ENCODE peak calls at places on chromosomes 5 and 9, in eight cellular contexts. One of them, this sample, is unnamed.

GRCh38 chr9:37229882-37230482 is 109.6 kb downstream of the ZCCHC7 start:
- DNase-seq in activated B cell treated with CpG ODN at 0.5 μM for 24 hours: no peak
- DNase-seq in SK-N-DZ: no peak
- DNase-seq in T1000: no peak
- DNase-seq in stimulated activated CD8-positive, alpha-beta memory T cell treated with anti-CD3 and anti-CD28 coated beads, Interleukin-4, amount 100 ng/mL, for 48 hours: no peak
- DNase-seq in GM06990: no peak
- DNase-seq in NCI-H446: no peak
- DNase-seq in cardiac muscle cell: no peak
- DNase-seq in this sample: no peak

GRCh38 chr9:22117511-22118388 is 108.6 kb upstream of the CDKN2B start:
- DNase-seq in activated B cell treated with CpG ODN at 0.5 μM for 24 hours: no peak
- DNase-seq in SK-N-DZ: no peak
- DNase-seq in T1000: no peak
- DNase-seq in stimulated activated CD8-positive, alpha-beta memory T cell treated with anti-CD3 and anti-CD28 coated beads, Interleukin-4, amount 100 ng/mL, for 48 hours: no peak
- DNase-seq in GM06990: no peak
- DNase-seq in NCI-H446: no peak
- DNase-seq in cardiac muscle cell: no peak
- DNase-seq in this sample: no peak

GRCh38 chr5:6843335-6843734 is 130.1 kb downstream of the TENT4A start:
- DNase-seq in activated B cell treated with CpG ODN at 0.5 μM for 24 hours: no peak
- DNase-seq in SK-N-DZ: no peak
- DNase-seq in T1000: no peak
- DNase-seq in stimulated activated CD8-positive, alpha-beta memory T cell treated with anti-CD3 and anti-CD28 coated beads, Interleukin-4, amount 100 ng/mL, for 48 hours: no peak
- DNase-seq in GM06990: no peak
- DNase-seq in NCI-H446: no peak
- DNase-seq in cardiac muscle cell: no peak
- DNase-seq in this sample: no peak

GRCh38 chr9:95738438-95738837 is 137.1 kb upstream of the ERCC6L2 start:
- DNase-seq in activated B cell treated with CpG ODN at 0.5 μM for 24 hours: no peak
- DNase-seq in SK-N-DZ: no peak
- DNase-seq in T1000: no peak
- DNase-seq in stimulated activated CD8-positive, alpha-beta memory T cell treated with anti-CD3 and anti-CD28 coated beads, Interleukin-4, amount 100 ng/mL, for 48 hours: no peak
- DNase-seq in GM06990: no peak
- DNase-seq in NCI-H446: no peak
- DNase-seq in cardiac muscle cell: no peak
- DNase-seq in this sample: no peak

GRCh38 chr9:113995963-113996362 is 82.1 kb downstream of the AMBP start:
- DNase-seq in activated B cell treated with CpG ODN at 0.5 μM for 24 hours: peak
- DNase-seq in SK-N-DZ: no peak
- DNase-seq in T1000: no peak
- DNase-seq in stimulated activated CD8-positive, alpha-beta memory T cell treated with anti-CD3 and anti-CD28 coated beads, Interleukin-4, amount 100 ng/mL, for 48 hours: no peak
- DNase-seq in GM06990: no peak
- DNase-seq in NCI-H446: no peak
- DNase-seq in cardiac muscle cell: no peak
- DNase-seq in this sample: peak

GRCh38 chr5:113682497-113683136 is 169.1 kb downstream of the YTHDC2 start:
- DNase-seq in activated B cell treated with CpG ODN at 0.5 μM for 24 hours: no peak
- DNase-seq in SK-N-DZ: no peak
- DNase-seq in T1000: no peak
- DNase-seq in stimulated activated CD8-positive, alpha-beta memory T cell treated with anti-CD3 and anti-CD28 coated beads, Interleukin-4, amount 100 ng/mL, for 48 hours: no peak
- DNase-seq in GM06990: no peak
- DNase-seq in NCI-H446: peak
- DNase-seq in cardiac muscle cell: no peak
- DNase-seq in this sample: no peak

GRCh38 chr5:159223469-159223868 is 14.1 kb upstream of the RNF145 start:
- DNase-seq in activated B cell treated with CpG ODN at 0.5 μM for 24 hours: no peak
- DNase-seq in SK-N-DZ: no peak
- DNase-seq in T1000: no peak
- DNase-seq in stimulated activated CD8-positive, alpha-beta memory T cell treated with anti-CD3 and anti-CD28 coated beads, Interleukin-4, amount 100 ng/mL, for 48 hours: no peak
- DNase-seq in GM06990: no peak
- DNase-seq in NCI-H446: no peak
- DNase-seq in cardiac muscle cell: no peak
- DNase-seq in this sample: no peak

GRCh38 chr5:52684056-52684455 is 103.7 kb upstream of the ITGA1 start:
- DNase-seq in activated B cell treated with CpG ODN at 0.5 μM for 24 hours: no peak
- DNase-seq in SK-N-DZ: no peak
- DNase-seq in T1000: no peak
- DNase-seq in stimulated activated CD8-positive, alpha-beta memory T cell treated with anti-CD3 and anti-CD28 coated beads, Interleukin-4, amount 100 ng/mL, for 48 hours: no peak
- DNase-seq in GM06990: no peak
- DNase-seq in NCI-H446: no peak
- DNase-seq in cardiac muscle cell: no peak
- DNase-seq in this sample: no peak

GRCh38 chr9:33458444-33458843 is 11.1 kb upstream of the AQP3 start:
- DNase-seq in activated B cell treated with CpG ODN at 0.5 μM for 24 hours: no peak
- DNase-seq in SK-N-DZ: no peak
- DNase-seq in T1000: no peak
- DNase-seq in stimulated activated CD8-positive, alpha-beta memory T cell treated with anti-CD3 and anti-CD28 coated beads, Interleukin-4, amount 100 ng/mL, for 48 hours: peak
- DNase-seq in GM06990: peak
- DNase-seq in NCI-H446: no peak
- DNase-seq in cardiac muscle cell: no peak
- DNase-seq in this sample: no peak

GRCh38 chr5:36696059-36696673 is 89.8 kb downstream of the SLC1A3 start:
- DNase-seq in activated B cell treated with CpG ODN at 0.5 μM for 24 hours: no peak
- DNase-seq in SK-N-DZ: peak
- DNase-seq in T1000: peak
- DNase-seq in stimulated activated CD8-positive, alpha-beta memory T cell treated with anti-CD3 and anti-CD28 coated beads, Interleukin-4, amount 100 ng/mL, for 48 hours: peak
- DNase-seq in GM06990: no peak
- DNase-seq in NCI-H446: peak
- DNase-seq in cardiac muscle cell: peak
- DNase-seq in this sample: peak

GRCh38 chr5:68299575-68299974 is 84.0 kb downstream of the PIK3R1 start:
- DNase-seq in activated B cell treated with CpG ODN at 0.5 μM for 24 hours: no peak
- DNase-seq in SK-N-DZ: no peak
- DNase-seq in T1000: no peak
- DNase-seq in stimulated activated CD8-positive, alpha-beta memory T cell treated with anti-CD3 and anti-CD28 coated beads, Interleukin-4, amount 100 ng/mL, for 48 hours: no peak
- DNase-seq in GM06990: no peak
- DNase-seq in NCI-H446: no peak
- DNase-seq in cardiac muscle cell: no peak
- DNase-seq in this sample: no peak

GRCh38 chr5:38835887-38836286 is 9.9 kb upstream of the OSMR start:
- DNase-seq in activated B cell treated with CpG ODN at 0.5 μM for 24 hours: no peak
- DNase-seq in SK-N-DZ: no peak
- DNase-seq in T1000: no peak
- DNase-seq in stimulated activated CD8-positive, alpha-beta memory T cell treated with anti-CD3 and anti-CD28 coated beads, Interleukin-4, amount 100 ng/mL, for 48 hours: no peak
- DNase-seq in GM06990: no peak
- DNase-seq in NCI-H446: no peak
- DNase-seq in cardiac muscle cell: no peak
- DNase-seq in this sample: no peak

GRCh38 chr9:126788046-126788445 is 16.8 kb upstream of the ZBTB43 start:
- DNase-seq in activated B cell treated with CpG ODN at 0.5 μM for 24 hours: no peak
- DNase-seq in SK-N-DZ: no peak
- DNase-seq in T1000: no peak
- DNase-seq in stimulated activated CD8-positive, alpha-beta memory T cell treated with anti-CD3 and anti-CD28 coated beads, Interleukin-4, amount 100 ng/mL, for 48 hours: no peak
- DNase-seq in GM06990: no peak
- DNase-seq in NCI-H446: no peak
- DNase-seq in cardiac muscle cell: no peak
- DNase-seq in this sample: no peak

GRCh38 chr5:42429694-42430093 is 6.5 kb downstream of the GHR start:
- DNase-seq in activated B cell treated with CpG ODN at 0.5 μM for 24 hours: no peak
- DNase-seq in SK-N-DZ: no peak
- DNase-seq in T1000: no peak
- DNase-seq in stimulated activated CD8-positive, alpha-beta memory T cell treated with anti-CD3 and anti-CD28 coated beads, Interleukin-4, amount 100 ng/mL, for 48 hours: no peak
- DNase-seq in GM06990: no peak
- DNase-seq in NCI-H446: peak
- DNase-seq in cardiac muscle cell: no peak
- DNase-seq in this sample: no peak

GRCh38 chr9:99105152-99106043 is 485 bp downstream of the TGFBR1 start:
- DNase-seq in activated B cell treated with CpG ODN at 0.5 μM for 24 hours: peak
- DNase-seq in SK-N-DZ: peak
- DNase-seq in T1000: peak
- DNase-seq in stimulated activated CD8-positive, alpha-beta memory T cell treated with anti-CD3 and anti-CD28 coated beads, Interleukin-4, amount 100 ng/mL, for 48 hours: peak
- DNase-seq in GM06990: peak
- DNase-seq in NCI-H446: peak
- DNase-seq in cardiac muscle cell: peak
- DNase-seq in this sample: peak

GRCh38 chr5:159851053-159851452 is 65.2 kb upstream of the ADRA1B start:
- DNase-seq in activated B cell treated with CpG ODN at 0.5 μM for 24 hours: no peak
- DNase-seq in SK-N-DZ: no peak
- DNase-seq in T1000: no peak
- DNase-seq in stimulated activated CD8-positive, alpha-beta memory T cell treated with anti-CD3 and anti-CD28 coated beads, Interleukin-4, amount 100 ng/mL, for 48 hours: no peak
- DNase-seq in GM06990: no peak
- DNase-seq in NCI-H446: no peak
- DNase-seq in cardiac muscle cell: no peak
- DNase-seq in this sample: no peak

GRCh38 chr5:32500206-32500605 is 55.7 kb upstream of the ZFR start:
- DNase-seq in activated B cell treated with CpG ODN at 0.5 μM for 24 hours: no peak
- DNase-seq in SK-N-DZ: no peak
- DNase-seq in T1000: no peak
- DNase-seq in stimulated activated CD8-positive, alpha-beta memory T cell treated with anti-CD3 and anti-CD28 coated beads, Interleukin-4, amount 100 ng/mL, for 48 hours: no peak
- DNase-seq in GM06990: no peak
- DNase-seq in NCI-H446: no peak
- DNase-seq in cardiac muscle cell: no peak
- DNase-seq in this sample: no peak

GRCh38 chr9:129312731-129313130 is 134.7 kb upstream of the IER5L start:
- DNase-seq in activated B cell treated with CpG ODN at 0.5 μM for 24 hours: no peak
- DNase-seq in SK-N-DZ: no peak
- DNase-seq in T1000: no peak
- DNase-seq in stimulated activated CD8-positive, alpha-beta memory T cell treated with anti-CD3 and anti-CD28 coated beads, Interleukin-4, amount 100 ng/mL, for 48 hours: no peak
- DNase-seq in GM06990: no peak
- DNase-seq in NCI-H446: no peak
- DNase-seq in cardiac muscle cell: no peak
- DNase-seq in this sample: no peak

GRCh38 chr5:134101686-134102439 is 12.6 kb upstream of the TCF7 start:
- DNase-seq in activated B cell treated with CpG ODN at 0.5 μM for 24 hours: peak
- DNase-seq in SK-N-DZ: peak
- DNase-seq in T1000: no peak
- DNase-seq in stimulated activated CD8-positive, alpha-beta memory T cell treated with anti-CD3 and anti-CD28 coated beads, Interleukin-4, amount 100 ng/mL, for 48 hours: peak
- DNase-seq in GM06990: peak
- DNase-seq in NCI-H446: peak
- DNase-seq in cardiac muscle cell: peak
- DNase-seq in this sample: peak

GRCh38 chr9:90891656-90892055 is 90.0 kb downstream of the SYK start:
- DNase-seq in activated B cell treated with CpG ODN at 0.5 μM for 24 hours: no peak
- DNase-seq in SK-N-DZ: no peak
- DNase-seq in T1000: no peak
- DNase-seq in stimulated activated CD8-positive, alpha-beta memory T cell treated with anti-CD3 and anti-CD28 coated beads, Interleukin-4, amount 100 ng/mL, for 48 hours: no peak
- DNase-seq in GM06990: no peak
- DNase-seq in NCI-H446: no peak
- DNase-seq in cardiac muscle cell: no peak
- DNase-seq in this sample: no peak

GRCh38 chr9:95434116-95435073 is 82.4 kb downstream of the PTCH1 start:
- DNase-seq in activated B cell treated with CpG ODN at 0.5 μM for 24 hours: no peak
- DNase-seq in SK-N-DZ: no peak
- DNase-seq in T1000: no peak
- DNase-seq in stimulated activated CD8-positive, alpha-beta memory T cell treated with anti-CD3 and anti-CD28 coated beads, Interleukin-4, amount 100 ng/mL, for 48 hours: no peak
- DNase-seq in GM06990: no peak
- DNase-seq in NCI-H446: no peak
- DNase-seq in cardiac muscle cell: no peak
- DNase-seq in this sample: no peak

GRCh38 chr9:18662320-18662719 is 188.4 kb downstream of the ADAMTSL1 start:
- DNase-seq in activated B cell treated with CpG ODN at 0.5 μM for 24 hours: no peak
- DNase-seq in SK-N-DZ: peak
- DNase-seq in T1000: no peak
- DNase-seq in stimulated activated CD8-positive, alpha-beta memory T cell treated with anti-CD3 and anti-CD28 coated beads, Interleukin-4, amount 100 ng/mL, for 48 hours: no peak
- DNase-seq in GM06990: no peak
- DNase-seq in NCI-H446: no peak
- DNase-seq in cardiac muscle cell: peak
- DNase-seq in this sample: no peak

GRCh38 chr9:84697494-84698114 is 28.1 kb downstream of the NTRK2 start:
- DNase-seq in activated B cell treated with CpG ODN at 0.5 μM for 24 hours: no peak
- DNase-seq in SK-N-DZ: peak
- DNase-seq in T1000: peak
- DNase-seq in stimulated activated CD8-positive, alpha-beta memory T cell treated with anti-CD3 and anti-CD28 coated beads, Interleukin-4, amount 100 ng/mL, for 48 hours: peak
- DNase-seq in GM06990: peak
- DNase-seq in NCI-H446: no peak
- DNase-seq in cardiac muscle cell: peak
- DNase-seq in this sample: peak

GRCh38 chr5:122019936-122020590 is 58.0 kb downstream of the LOX start:
- DNase-seq in activated B cell treated with CpG ODN at 0.5 μM for 24 hours: no peak
- DNase-seq in SK-N-DZ: no peak
- DNase-seq in T1000: no peak
- DNase-seq in stimulated activated CD8-positive, alpha-beta memory T cell treated with anti-CD3 and anti-CD28 coated beads, Interleukin-4, amount 100 ng/mL, for 48 hours: no peak
- DNase-seq in GM06990: no peak
- DNase-seq in NCI-H446: no peak
- DNase-seq in cardiac muscle cell: no peak
- DNase-seq in this sample: no peak

GRCh38 chr5:76926329-76927105 is 26.3 kb upstream of the CRHBP start:
- DNase-seq in activated B cell treated with CpG ODN at 0.5 μM for 24 hours: no peak
- DNase-seq in SK-N-DZ: no peak
- DNase-seq in T1000: no peak
- DNase-seq in stimulated activated CD8-positive, alpha-beta memory T cell treated with anti-CD3 and anti-CD28 coated beads, Interleukin-4, amount 100 ng/mL, for 48 hours: no peak
- DNase-seq in GM06990: no peak
- DNase-seq in NCI-H446: no peak
- DNase-seq in cardiac muscle cell: no peak
- DNase-seq in this sample: no peak

This sample was measured in BE2C.